ENCODE peak calls at places on chromosome 5, in seven cellular contexts. R is right lobe of liver, H is mesothelial cell of epicardium, G is LNCaP clone FGC, W is astrocyte, P is AG10803, B is omental fat pad. X is an unnamed sample.

GRCh38 chr5:76083555-76084495 is 642 bp downstream of the SV2C start:
- DNase-seq in R (no peak), H (no peak), G (no peak), W (no peak), P (no peak), B (no peak), X (no peak)

GRCh38 chr5:93604119-93604963 is 21.3 kb downstream of the NR2F1 start:
- DNase-seq in R (no peak), H (no peak), G (no peak), W (peak; percentile 72), P (peak; percentile 47), B (no peak), X (no peak)

GRCh38 chr5:171647900-171648253 is 137.7 kb upstream of the SMIM23 start:
- DNase-seq in R (no peak), H (no peak), G (no peak), W (peak; percentile 64), P (no peak), B (no peak), X (no peak)

GRCh38 chr5:53337827-53338226 is 142.6 kb upstream of the FST start:
- DNase-seq in R (no peak), H (no peak), G (no peak), W (no peak), P (no peak), B (no peak), X (no peak)

GRCh38 chr5:141095263-141095641 is 837 bp downstream of the PCDHB2 start:
- DNase-seq in R (no peak), H (no peak), G (no peak), W (no peak), P (no peak), B (no peak), X (no peak)

GRCh38 chr5:173954671-173955605 is 34.0 kb upstream of the C5orf47 start:
- DNase-seq in R (no peak), H (no peak), G (no peak), W (peak; percentile 82), P (peak; percentile 66), B (no peak), X (no peak)

GRCh38 chr5:171840701-171841522 is 55.3 kb downstream of the SMIM23 start:
- DNase-seq in R (no peak), H (no peak), G (no peak), W (no peak), P (no peak), B (no peak), X (no peak)

GRCh38 chr5:128703322-128703721 is 165.3 kb upstream of the FBN2 start:
- DNase-seq in R (no peak), H (no peak), G (no peak), W (no peak), P (no peak), B (no peak), X (no peak)

GRCh38 chr5:53381-54174 is 38.4 kb upstream of the PLEKHG4B start:
- DNase-seq in R (peak; percentile 65), H (no peak), G (no peak), W (peak; percentile 12), P (peak; percentile 6), B (no peak), X (no peak)
- TF ChIP-seq CTCF in R (no peak), H (no peak), G (peak; percentile 29), W (no peak), P (no peak), B (no peak), X (no peak)

GRCh38 chr5:96614110-96614691 is 48.0 kb upstream of the CAST start:
- DNase-seq in R (no peak), H (no peak), G (peak; percentile 62), W (peak; percentile 93), P (peak; percentile 94), B (peak; percentile 33), X (no peak)
- TF ChIP-seq CTCF in R (peak; percentile 58), H (peak; percentile 60), G (peak; percentile 67), W (peak; percentile 66), P (peak; percentile 67), B (no peak), X (peak; percentile 22)

DNA sequence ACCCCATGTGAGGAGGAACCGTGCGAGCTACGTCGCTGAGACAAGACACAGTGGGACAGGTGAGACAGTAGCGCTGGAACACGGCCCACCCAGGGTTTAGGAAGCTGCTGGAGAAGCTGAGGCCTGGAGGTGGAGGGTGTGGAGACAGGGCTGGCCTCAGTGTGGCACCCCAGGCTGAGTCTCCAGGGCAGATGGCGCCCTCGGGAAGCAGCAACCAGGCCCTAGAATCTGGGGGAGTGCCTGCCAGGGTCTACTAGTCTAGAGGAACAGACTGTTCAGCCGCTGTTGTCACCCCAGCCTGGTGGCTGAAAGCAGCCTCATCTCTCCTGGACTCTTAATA is 4.6 kb upstream of the TERT start:
- DNase-seq in R (no peak), H (no peak), G (no peak), W (no peak), P (no peak), B (no peak), X (peak; percentile 1)
- TF ChIP-seq CTCF in R (no peak), H (no peak), G (no peak), W (no peak), P (no peak), B (no peak), X (no peak)

DNA sequence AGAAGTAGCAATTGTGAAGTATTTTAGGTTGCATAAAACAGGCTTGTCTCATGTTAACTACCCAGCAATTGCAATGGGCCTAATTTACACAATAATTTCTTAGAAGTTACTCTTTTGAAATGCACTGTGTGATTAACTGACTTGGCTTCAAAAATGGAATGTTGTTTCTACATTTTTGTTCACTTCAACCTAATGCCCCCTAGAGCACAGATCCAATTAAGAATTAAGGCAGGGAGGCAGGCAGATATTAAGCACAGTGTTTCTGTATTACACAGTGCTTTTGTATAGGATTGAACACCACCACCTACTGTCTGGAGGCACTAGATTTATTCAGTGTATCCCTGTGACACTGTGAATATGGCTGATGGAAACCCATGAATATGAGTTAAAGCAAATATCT is 302.1 kb downstream of the FBXL17 start:
- DNase-seq in R (no peak), H (no peak), G (no peak), W (no peak), P (peak; percentile 72), B (no peak), X (no peak)
- TF ChIP-seq CTCF in R (no peak), H (no peak), G (no peak), W (no peak), P (no peak), B (no peak), X (no peak)

DNA sequence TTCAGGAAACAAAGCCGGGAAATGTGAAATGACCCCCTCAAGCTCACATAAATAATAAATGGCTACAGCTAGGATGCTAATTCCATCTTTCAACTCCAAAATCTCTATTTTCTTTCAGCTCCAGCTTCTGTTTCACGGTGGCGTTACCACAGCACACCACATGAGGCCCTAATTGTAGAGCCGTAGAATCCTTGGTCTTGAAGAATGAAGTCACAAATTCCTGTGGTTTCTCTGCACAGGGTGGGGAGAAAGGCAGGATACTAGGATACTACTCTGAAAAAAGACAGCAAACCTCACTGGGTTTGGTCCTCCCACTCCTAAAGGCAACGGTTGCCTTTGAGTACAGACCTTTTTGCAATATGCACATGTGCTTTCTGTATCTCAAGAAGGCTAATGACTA is 13.9 kb upstream of the RARS1 start:
- DNase-seq in R (no peak), H (no peak), G (no peak), W (peak; percentile 95), P (peak; percentile 95), B (no peak), X (no peak)
- TF ChIP-seq CTCF in R (no peak), H (peak; percentile 30), G (no peak), W (peak; percentile 50), P (peak; percentile 60), B (no peak), X (no peak)

DNA sequence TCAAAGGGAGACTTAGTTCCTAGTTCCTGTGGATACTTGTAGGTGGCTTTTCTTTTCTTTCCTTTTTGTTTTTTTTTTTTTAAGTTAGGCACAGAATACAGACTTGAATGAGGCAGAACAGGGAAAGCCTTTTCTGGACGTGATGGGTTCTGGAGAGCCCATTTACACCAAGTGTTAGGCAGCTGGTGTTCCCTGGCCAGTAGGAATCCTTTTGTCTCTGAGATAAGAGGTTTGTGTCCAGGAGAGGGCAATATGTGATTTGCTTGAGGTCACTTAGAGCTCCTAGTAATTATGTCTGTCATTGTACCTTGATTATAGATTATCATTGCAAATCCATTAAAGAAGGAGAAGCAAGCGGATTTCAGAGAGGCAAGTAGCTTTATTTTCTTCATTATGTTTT is 9.1 kb downstream of the MEGF10 start:
- DNase-seq in R (no peak), H (no peak), G (no peak), W (no peak), P (no peak), B (no peak), X (no peak)
- TF ChIP-seq CTCF in R (no peak), H (no peak), G (peak; percentile 59), W (no peak), P (no peak), B (no peak), X (no peak)

GRCh38 chr5:73233461-73234151 is 60.6 kb downstream of the TMEM174 start:
- DNase-seq in R (no peak), H (no peak), G (no peak), W (no peak), P (no peak), B (no peak), X (no peak)
- TF ChIP-seq CTCF in R (no peak), H (no peak), G (no peak), W (no peak), P (no peak), B (no peak), X (no peak)

DNA sequence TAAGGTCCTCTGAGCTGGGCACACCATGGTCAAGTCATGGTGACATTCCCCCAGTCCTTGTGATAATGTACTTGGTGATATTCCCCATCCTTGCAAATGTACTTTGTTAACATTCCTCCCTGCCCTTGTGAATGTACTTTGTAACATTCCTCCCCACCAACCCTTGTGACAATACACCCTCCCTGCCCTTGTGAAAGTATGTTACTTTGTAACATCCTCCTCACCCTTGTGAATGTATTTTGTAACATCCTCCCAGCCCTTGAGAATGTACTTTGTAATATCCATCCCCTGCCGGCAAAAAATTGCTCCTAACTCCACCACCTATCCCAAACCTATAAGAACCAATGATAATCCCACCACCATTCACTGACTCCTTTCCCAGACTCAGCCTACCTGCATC is 53.3 kb downstream of the RAPGEF6 start:
- DNase-seq in R (no peak), H (no peak), G (no peak), W (no peak), P (peak; percentile 15), B (no peak), X (no peak)
- TF ChIP-seq CTCF in R (no peak), H (no peak), G (no peak), W (no peak), P (no peak), B (no peak), X (no peak)

DNA sequence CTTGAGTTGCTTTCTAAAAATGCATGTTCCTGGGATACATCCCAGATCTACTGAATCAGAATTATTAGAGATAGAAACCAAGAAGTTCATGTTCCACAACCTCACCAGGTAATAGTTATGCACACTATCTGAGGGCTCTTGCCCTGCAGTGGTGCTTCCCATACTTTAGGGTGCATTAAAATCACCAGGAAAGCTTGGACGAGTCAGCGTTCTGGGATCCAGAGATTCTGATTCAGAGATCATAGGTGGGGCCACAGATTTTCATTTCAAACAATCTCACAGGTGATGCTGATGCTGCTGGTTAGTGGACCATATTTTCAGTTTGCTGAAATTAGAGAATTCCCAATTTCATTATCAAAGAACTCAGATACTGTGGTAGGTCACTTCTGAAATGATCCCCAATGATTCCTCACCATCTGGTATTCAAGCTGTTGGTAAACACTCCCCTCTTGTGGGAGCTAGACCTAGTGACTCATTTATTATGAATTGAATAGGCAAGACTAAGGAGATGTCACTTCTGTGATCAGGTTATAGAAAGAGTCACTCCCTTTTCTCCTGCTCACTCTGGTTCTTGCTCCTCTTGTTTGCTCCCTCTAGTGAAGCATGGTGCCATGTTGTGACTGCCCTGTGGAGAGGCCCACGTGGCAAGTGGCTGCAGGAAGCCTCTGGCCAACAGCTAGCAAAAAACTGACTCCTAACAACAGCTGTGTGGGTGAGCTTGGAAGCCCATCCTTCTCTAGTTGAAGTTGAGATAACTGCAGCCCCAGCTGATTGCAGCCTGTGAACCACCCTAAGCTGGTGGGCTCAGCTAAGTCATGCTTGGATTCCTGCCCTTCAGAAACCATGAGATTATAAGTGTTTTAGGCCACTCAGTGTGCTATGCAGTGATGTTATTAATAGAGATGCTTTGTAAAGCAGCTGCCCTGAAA is 59.8 kb downstream of the SH3TC2 start:
- DNase-seq in R (no peak), H (no peak), G (no peak), W (peak; percentile 57), P (peak; percentile 69), B (no peak), X (no peak)
- TF ChIP-seq CTCF in R (no peak), H (no peak), G (peak; percentile 7), W (peak; percentile 15), P (peak; percentile 49), B (no peak), X (no peak)